ENCODE peak calls at places on chromosome 22, in seven cellular contexts. One of them, this sample, is unnamed.

GRCh38 chr22:42856179-42856864 is 751 bp downstream of the ARFGAP3 start:
- DNase-seq in aorta: peak
- DNase-seq in MM.1S: peak
- DNase-seq in K562: no peak
- DNase-seq in pancreas: peak
- DNase-seq in cardiac fibroblast: peak
- DNase-seq in A549: no peak
- DNase-seq in this sample: no peak

GRCh38 chr22:37733625-37734401 is 37.0 kb downstream of the TRIOBP start:
- DNase-seq in aorta: no peak
- DNase-seq in MM.1S: no peak
- DNase-seq in K562: no peak
- DNase-seq in pancreas: no peak
- DNase-seq in cardiac fibroblast: no peak
- DNase-seq in A549: no peak
- DNase-seq in this sample: no peak

GRCh38 chr22:36471341-36471821 is 10.1 kb downstream of the TXN2 start:
- DNase-seq in aorta: no peak
- DNase-seq in MM.1S: no peak
- DNase-seq in K562: no peak
- DNase-seq in pancreas: no peak
- DNase-seq in cardiac fibroblast: no peak
- DNase-seq in A549: no peak
- DNase-seq in this sample: no peak

GRCh38 chr22:27656970-27657369 is 144.6 kb downstream of the MN1 start:
- DNase-seq in aorta: no peak
- DNase-seq in MM.1S: no peak
- DNase-seq in K562: no peak
- DNase-seq in pancreas: no peak
- DNase-seq in cardiac fibroblast: no peak
- DNase-seq in A549: no peak
- DNase-seq in this sample: no peak

GRCh38 chr22:28714043-28714442 is 27.6 kb downstream of the CHEK2 start:
- DNase-seq in aorta: no peak
- DNase-seq in MM.1S: no peak
- DNase-seq in K562: no peak
- DNase-seq in pancreas: no peak
- DNase-seq in cardiac fibroblast: no peak
- DNase-seq in A549: no peak
- DNase-seq in this sample: no peak

GRCh38 chr22:48885919-48886305 is 941.8 kb downstream of the BRD1 start:
- DNase-seq in aorta: peak
- DNase-seq in MM.1S: no peak
- DNase-seq in K562: no peak
- DNase-seq in pancreas: no peak
- DNase-seq in cardiac fibroblast: no peak
- DNase-seq in A549: no peak
- DNase-seq in this sample: no peak

GRCh38 chr22:21965762-21966288 is 13.2 kb upstream of the PPM1F start:
- DNase-seq in aorta: no peak
- DNase-seq in MM.1S: no peak
- DNase-seq in K562: no peak
- DNase-seq in pancreas: no peak
- DNase-seq in cardiac fibroblast: no peak
- DNase-seq in A549: no peak
- DNase-seq in this sample: no peak

GRCh38 chr22:22897036-22897435 is 9.4 kb downstream of the IGLL5 start:
- DNase-seq in aorta: no peak
- DNase-seq in MM.1S: peak
- DNase-seq in K562: peak
- DNase-seq in pancreas: no peak
- DNase-seq in cardiac fibroblast: no peak
- DNase-seq in A549: no peak
- DNase-seq in this sample: peak

GRCh38 chr22:49604732-49605302 is 222.9 kb downstream of the BRD1 start:
- DNase-seq in aorta: no peak
- DNase-seq in MM.1S: no peak
- DNase-seq in K562: no peak
- DNase-seq in pancreas: no peak
- DNase-seq in cardiac fibroblast: no peak
- DNase-seq in A549: no peak
- DNase-seq in this sample: no peak

GRCh38 chr22:40611606-40612005 is 24.9 kb downstream of the MRTFA start:
- DNase-seq in aorta: no peak
- DNase-seq in MM.1S: no peak
- DNase-seq in K562: no peak
- DNase-seq in pancreas: no peak
- DNase-seq in cardiac fibroblast: no peak
- DNase-seq in A549: no peak
- DNase-seq in this sample: no peak

GRCh38 chr22:48908547-48908946 is 919.1 kb downstream of the BRD1 start:
- DNase-seq in aorta: no peak
- DNase-seq in MM.1S: no peak
- DNase-seq in K562: no peak
- DNase-seq in pancreas: no peak
- DNase-seq in cardiac fibroblast: no peak
- DNase-seq in A549: no peak
- DNase-seq in this sample: no peak

GRCh38 chr22:42910221-42910942 is 53.3 kb upstream of the ARFGAP3 start:
- DNase-seq in aorta: no peak
- DNase-seq in MM.1S: no peak
- DNase-seq in K562: no peak
- DNase-seq in pancreas: no peak
- DNase-seq in cardiac fibroblast: no peak
- DNase-seq in A549: no peak
- DNase-seq in this sample: no peak

GRCh38 chr22:27331526-27332281 is 469.9 kb downstream of the MN1 start:
- DNase-seq in aorta: peak
- DNase-seq in MM.1S: no peak
- DNase-seq in K562: no peak
- DNase-seq in pancreas: peak
- DNase-seq in cardiac fibroblast: peak
- DNase-seq in A549: peak
- DNase-seq in this sample: peak

DNA sequence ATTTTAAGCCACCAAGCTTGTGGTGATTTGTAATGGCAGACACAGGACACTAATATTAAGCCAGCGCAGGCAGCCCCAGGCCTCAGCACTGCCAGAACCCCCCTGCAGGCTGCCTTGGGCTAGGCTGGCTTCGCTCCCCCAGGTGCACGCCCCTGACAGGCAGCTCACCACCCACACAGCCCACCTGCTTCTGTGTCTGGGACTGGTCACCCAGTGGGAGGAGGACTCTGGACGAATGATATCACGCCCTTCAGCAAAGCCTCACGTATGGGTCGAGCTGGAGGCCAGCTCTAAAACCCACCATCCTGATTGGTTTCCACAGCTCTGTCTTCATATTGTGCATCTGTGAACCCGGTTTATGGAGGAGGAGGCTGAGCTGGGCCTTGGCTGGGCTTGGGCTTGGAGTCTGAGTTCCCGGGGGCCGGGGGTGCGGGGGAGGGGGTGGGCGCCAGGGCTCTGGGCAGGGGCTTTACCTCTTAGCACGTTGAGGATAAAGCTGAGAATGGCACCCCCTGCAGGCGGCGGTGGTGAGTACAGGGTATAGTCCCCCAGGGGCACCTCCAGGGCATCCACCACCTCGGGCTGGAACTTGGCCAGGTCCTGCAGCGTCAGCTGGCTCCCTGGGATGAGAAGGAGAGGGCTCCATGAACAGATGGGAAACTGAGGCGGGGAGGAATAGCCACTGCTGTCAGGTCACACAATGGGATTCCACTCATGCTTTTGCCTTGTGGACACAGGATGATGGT is 13.8 kb downstream of the GGT5 start:
- DNase-seq in aorta: peak
- DNase-seq in MM.1S: peak
- DNase-seq in K562: peak
- DNase-seq in pancreas: peak
- DNase-seq in cardiac fibroblast: peak
- DNase-seq in A549: no peak
- DNase-seq in this sample: no peak
- H3K4me3 ChIP-seq in aorta: no peak
- H3K4me3 ChIP-seq in MM.1S: no peak
- H3K4me3 ChIP-seq in K562: no peak
- H3K4me3 ChIP-seq in pancreas: no peak
- H3K4me3 ChIP-seq in cardiac fibroblast: no peak
- H3K4me3 ChIP-seq in A549: no peak
- H3K4me3 ChIP-seq in this sample: no peak

GRCh38 chr22:17108256-17109112 is 12.7 kb downstream of the TMEM121B start:
- DNase-seq in aorta: peak
- DNase-seq in MM.1S: no peak
- DNase-seq in K562: no peak
- DNase-seq in pancreas: no peak
- DNase-seq in cardiac fibroblast: no peak
- DNase-seq in A549: no peak
- DNase-seq in this sample: no peak

GRCh38 chr22:17107547-17107810 is 13.7 kb downstream of the TMEM121B start:
- DNase-seq in aorta: peak
- DNase-seq in MM.1S: no peak
- DNase-seq in K562: no peak
- DNase-seq in pancreas: no peak
- DNase-seq in cardiac fibroblast: no peak
- DNase-seq in A549: no peak
- DNase-seq in this sample: no peak

GRCh38 chr22:17105143-17106129 is 15.7 kb downstream of the TMEM121B start:
- DNase-seq in aorta: peak
- DNase-seq in MM.1S: no peak
- DNase-seq in K562: no peak
- DNase-seq in pancreas: no peak
- DNase-seq in cardiac fibroblast: no peak
- DNase-seq in A549: no peak
- DNase-seq in this sample: no peak

GRCh38 chr22:17106161-17106784 is 14.9 kb downstream of the TMEM121B start:
- DNase-seq in aorta: peak
- DNase-seq in MM.1S: no peak
- DNase-seq in K562: no peak
- DNase-seq in pancreas: no peak
- DNase-seq in cardiac fibroblast: no peak
- DNase-seq in A549: no peak
- DNase-seq in this sample: no peak

GRCh38 chr22:17106785-17107546 is 14.2 kb downstream of the TMEM121B start:
- DNase-seq in aorta: peak
- DNase-seq in MM.1S: no peak
- DNase-seq in K562: no peak
- DNase-seq in pancreas: no peak
- DNase-seq in cardiac fibroblast: no peak
- DNase-seq in A549: no peak
- DNase-seq in this sample: no peak
- H3K4me3 ChIP-seq in aorta: no peak
- H3K4me3 ChIP-seq in MM.1S: no peak
- H3K4me3 ChIP-seq in K562: no peak
- H3K4me3 ChIP-seq in pancreas: no peak
- H3K4me3 ChIP-seq in cardiac fibroblast: no peak
- H3K4me3 ChIP-seq in A549: no peak
- H3K4me3 ChIP-seq in this sample: no peak

GRCh38 chr22:30328466-30329049 is 1.8 kb upstream of the TBC1D10A start:
- DNase-seq in aorta: no peak
- DNase-seq in MM.1S: no peak
- DNase-seq in K562: no peak
- DNase-seq in pancreas: no peak
- DNase-seq in cardiac fibroblast: no peak
- DNase-seq in A549: no peak
- DNase-seq in this sample: no peak

GRCh38 chr22:30326704-30327362 is at the start of gene TBC1D10A:
- DNase-seq in aorta: peak
- DNase-seq in MM.1S: peak
- DNase-seq in K562: peak
- DNase-seq in pancreas: peak
- DNase-seq in cardiac fibroblast: peak
- DNase-seq in A549: peak
- DNase-seq in this sample: peak

GRCh38 chr22:30325724-30326703 is 727 bp downstream of the TBC1D10A start:
- DNase-seq in aorta: peak
- DNase-seq in MM.1S: no peak
- DNase-seq in K562: peak
- DNase-seq in pancreas: peak
- DNase-seq in cardiac fibroblast: peak
- DNase-seq in A549: no peak
- DNase-seq in this sample: no peak

GRCh38 chr22:30325065-30325720 is 1.5 kb downstream of the TBC1D10A start:
- DNase-seq in aorta: peak
- DNase-seq in MM.1S: no peak
- DNase-seq in K562: peak
- DNase-seq in pancreas: no peak
- DNase-seq in cardiac fibroblast: peak
- DNase-seq in A549: peak
- DNase-seq in this sample: no peak

DNA sequence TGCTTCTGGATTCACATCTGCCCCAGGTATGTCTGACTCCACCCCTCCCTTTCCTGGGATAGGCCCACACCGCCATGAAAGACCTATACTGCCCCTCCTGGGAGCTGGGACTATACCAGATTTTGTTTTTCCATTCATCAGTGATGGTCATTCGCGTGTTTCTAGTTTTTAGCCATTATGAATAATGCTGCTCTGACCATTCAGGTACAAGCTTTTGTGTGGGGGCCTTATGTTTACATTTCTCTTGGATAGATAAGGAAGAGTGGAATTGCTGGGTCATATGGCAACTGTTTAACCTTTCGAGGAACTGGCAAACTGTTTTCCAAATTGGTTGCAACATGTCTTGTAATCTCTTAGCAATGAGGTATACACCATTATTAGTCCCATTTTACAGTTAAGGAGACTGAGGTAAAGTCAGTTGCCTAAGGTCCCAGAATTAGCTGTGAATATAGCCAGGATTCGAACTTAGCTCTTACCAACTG is 1.2 kb upstream of the TBC1D10A start:
- DNase-seq in aorta: no peak
- DNase-seq in MM.1S: no peak
- DNase-seq in K562: peak
- DNase-seq in pancreas: peak
- DNase-seq in cardiac fibroblast: no peak
- DNase-seq in A549: no peak
- DNase-seq in this sample: no peak
- H3K4me3 ChIP-seq in aorta: no peak
- H3K4me3 ChIP-seq in MM.1S: peak
- H3K4me3 ChIP-seq in K562: no peak
- H3K4me3 ChIP-seq in pancreas: peak
- H3K4me3 ChIP-seq in cardiac fibroblast: no peak
- H3K4me3 ChIP-seq in A549: no peak
- H3K4me3 ChIP-seq in this sample: no peak

GRCh38 chr22:44179196-44179988 is 1.3 kb upstream of the PARVG start:
- DNase-seq in aorta: no peak
- DNase-seq in MM.1S: no peak
- DNase-seq in K562: no peak
- DNase-seq in pancreas: no peak
- DNase-seq in cardiac fibroblast: no peak
- DNase-seq in A549: no peak
- DNase-seq in this sample: no peak

GRCh38 chr22:44181033-44181911 is 547 bp downstream of the PARVG start:
- DNase-seq in aorta: peak
- DNase-seq in MM.1S: peak
- DNase-seq in K562: no peak
- DNase-seq in pancreas: no peak
- DNase-seq in cardiac fibroblast: no peak
- DNase-seq in A549: no peak
- DNase-seq in this sample: no peak

GRCh38 chr22:44179989-44180705 is 578 bp upstream of the PARVG start:
- DNase-seq in aorta: no peak
- DNase-seq in MM.1S: no peak
- DNase-seq in K562: no peak
- DNase-seq in pancreas: no peak
- DNase-seq in cardiac fibroblast: no peak
- DNase-seq in A549: no peak
- DNase-seq in this sample: no peak

GRCh38 chr22:44181912-44182590 is 1.3 kb downstream of the PARVG start:
- DNase-seq in aorta: no peak
- DNase-seq in MM.1S: no peak
- DNase-seq in K562: peak
- DNase-seq in pancreas: no peak
- DNase-seq in cardiac fibroblast: no peak
- DNase-seq in A549: no peak
- DNase-seq in this sample: no peak

GRCh38 chr22:44180706-44181032 is at the start of gene PARVG:
- DNase-seq in aorta: no peak
- DNase-seq in MM.1S: peak
- DNase-seq in K562: no peak
- DNase-seq in pancreas: no peak
- DNase-seq in cardiac fibroblast: no peak
- DNase-seq in A549: no peak
- DNase-seq in this sample: no peak
- H3K4me3 ChIP-seq in aorta: no peak
- H3K4me3 ChIP-seq in MM.1S: peak
- H3K4me3 ChIP-seq in K562: no peak
- H3K4me3 ChIP-seq in pancreas: peak
- H3K4me3 ChIP-seq in cardiac fibroblast: no peak
- H3K4me3 ChIP-seq in A549: no peak
- H3K4me3 ChIP-seq in this sample: no peak

This sample was measured in skeletal muscle cell.